ENCODE peak calls at places on chromosomes 4 and X, in ten cellular contexts. One of them, this sample, is unnamed.

GRCh38 chr4:18021470-18021719 is 160 bp downstream of the LCORL start:
- DNase-seq in fibroblast of lung: peak
- DNase-seq in PC-3: no peak
- DNase-seq in Panc1: no peak
- DNase-seq in BJ: no peak
- DNase-seq in AG10803: no peak
- DNase-seq in left ventricle myocardium inferior: no peak
- DNase-seq in fibroblast of villous mesenchyme: no peak
- DNase-seq in AG09309: no peak
- DNase-seq in A549: no peak
- DNase-seq in this sample: no peak

GRCh38 chr4:93776386-93777080 is 52.0 kb upstream of the ATOH1 start:
- DNase-seq in BJ: no peak
- DNase-seq in A549: peak
- DNase-seq in PC-3: peak
- DNase-seq in fibroblast of lung: peak
- DNase-seq in fibroblast of villous mesenchyme: peak
- DNase-seq in Panc1: no peak
- DNase-seq in left ventricle myocardium inferior: no peak
- DNase-seq in AG09309: no peak
- DNase-seq in AG10803: no peak
- DNase-seq in this sample: peak

GRCh38 chr4:138190452-138190858 is 51.7 kb downstream of the SLC7A11 start:
- DNase-seq in Panc1: no peak
- DNase-seq in PC-3: no peak
- DNase-seq in AG09309: no peak
- DNase-seq in AG10803: no peak
- DNase-seq in left ventricle myocardium inferior: no peak
- DNase-seq in fibroblast of lung: no peak
- DNase-seq in fibroblast of villous mesenchyme: no peak
- DNase-seq in BJ: no peak
- DNase-seq in A549: no peak
- DNase-seq in this sample: no peak

GRCh38 chrX:138775501-138775900 is 64.0 kb upstream of the FGF13 start:
- DNase-seq in BJ: no peak
- DNase-seq in Panc1: no peak
- DNase-seq in fibroblast of lung: peak
- DNase-seq in left ventricle myocardium inferior: no peak
- DNase-seq in AG09309: no peak
- DNase-seq in PC-3: peak
- DNase-seq in A549: peak
- DNase-seq in fibroblast of villous mesenchyme: peak
- DNase-seq in AG10803: peak
- DNase-seq in this sample: peak

GRCh38 chrX:20067709-20068315 is 48.9 kb downstream of the MAP7D2 start:
- DNase-seq in AG10803: peak
- DNase-seq in PC-3: peak
- DNase-seq in A549: peak
- DNase-seq in left ventricle myocardium inferior: peak
- DNase-seq in fibroblast of villous mesenchyme: peak
- DNase-seq in AG09309: peak
- DNase-seq in fibroblast of lung: peak
- DNase-seq in BJ: peak
- DNase-seq in Panc1: peak
- DNase-seq in this sample: peak

GRCh38 chr4:100098011-100098545 is 92.2 kb downstream of the DDIT4L start:
- DNase-seq in AG10803: no peak
- DNase-seq in Panc1: no peak
- DNase-seq in AG09309: no peak
- DNase-seq in fibroblast of lung: no peak
- DNase-seq in left ventricle myocardium inferior: no peak
- DNase-seq in fibroblast of villous mesenchyme: no peak
- DNase-seq in A549: no peak
- DNase-seq in PC-3: no peak
- DNase-seq in BJ: no peak
- DNase-seq in this sample: no peak

GRCh38 chrX:51461053-51462050 is 35.0 kb downstream of the NUDT11 start:
- DNase-seq in BJ: no peak
- DNase-seq in fibroblast of villous mesenchyme: peak
- DNase-seq in AG10803: peak
- DNase-seq in left ventricle myocardium inferior: no peak
- DNase-seq in AG09309: no peak
- DNase-seq in fibroblast of lung: peak
- DNase-seq in A549: peak
- DNase-seq in PC-3: peak
- DNase-seq in Panc1: peak
- DNase-seq in this sample: peak

GRCh38 chrX:49230500-49231232 is 2.5 kb downstream of the CACNA1F start:
- DNase-seq in left ventricle myocardium inferior: peak
- DNase-seq in A549: no peak
- DNase-seq in fibroblast of villous mesenchyme: no peak
- DNase-seq in Panc1: no peak
- DNase-seq in BJ: no peak
- DNase-seq in AG09309: no peak
- DNase-seq in fibroblast of lung: no peak
- DNase-seq in AG10803: no peak
- DNase-seq in PC-3: no peak
- DNase-seq in this sample: peak

GRCh38 chr4:91936301-91936700 is 367.5 kb upstream of the GRID2 start:
- DNase-seq in Panc1: no peak
- DNase-seq in A549: no peak
- DNase-seq in fibroblast of villous mesenchyme: peak
- DNase-seq in BJ: no peak
- DNase-seq in AG10803: no peak
- DNase-seq in fibroblast of lung: peak
- DNase-seq in left ventricle myocardium inferior: no peak
- DNase-seq in AG09309: no peak
- DNase-seq in PC-3: no peak
- DNase-seq in this sample: peak

GRCh38 chr4:169231647-169232262 is 39.0 kb downstream of the SH3RF1 start:
- DNase-seq in left ventricle myocardium inferior: no peak
- DNase-seq in Panc1: no peak
- DNase-seq in PC-3: peak
- DNase-seq in BJ: no peak
- DNase-seq in AG09309: no peak
- DNase-seq in A549: no peak
- DNase-seq in AG10803: no peak
- DNase-seq in fibroblast of villous mesenchyme: no peak
- DNase-seq in fibroblast of lung: peak
- DNase-seq in this sample: no peak

GRCh38 chrX:13692771-13693231 is 3.9 kb downstream of the RAB9A start:
- DNase-seq in AG09309: no peak
- DNase-seq in A549: no peak
- DNase-seq in BJ: no peak
- DNase-seq in PC-3: no peak
- DNase-seq in left ventricle myocardium inferior: no peak
- DNase-seq in fibroblast of lung: peak
- DNase-seq in fibroblast of villous mesenchyme: no peak
- DNase-seq in Panc1: no peak
- DNase-seq in AG10803: no peak
- DNase-seq in this sample: no peak

GRCh38 chr4:1082215-1083182 is 30.9 kb downstream of the RNF212 start:
- DNase-seq in AG10803: peak
- DNase-seq in A549: peak
- DNase-seq in fibroblast of lung: peak
- DNase-seq in BJ: no peak
- DNase-seq in left ventricle myocardium inferior: peak
- DNase-seq in AG09309: peak
- DNase-seq in Panc1: no peak
- DNase-seq in fibroblast of villous mesenchyme: peak
- DNase-seq in PC-3: peak
- DNase-seq in this sample: peak

GRCh38 chr4:40587826-40588225 is 41.8 kb downstream of the RBM47 start:
- DNase-seq in PC-3: peak
- DNase-seq in fibroblast of lung: peak
- DNase-seq in fibroblast of villous mesenchyme: peak
- DNase-seq in left ventricle myocardium inferior: no peak
- DNase-seq in A549: no peak
- DNase-seq in AG10803: peak
- DNase-seq in Panc1: no peak
- DNase-seq in BJ: peak
- DNase-seq in AG09309: peak
- DNase-seq in this sample: peak

GRCh38 chrX:10634681-10635161 is 14.3 kb upstream of the MID1 start:
- DNase-seq in AG09309: no peak
- DNase-seq in AG10803: peak
- DNase-seq in fibroblast of villous mesenchyme: peak
- DNase-seq in BJ: no peak
- DNase-seq in Panc1: no peak
- DNase-seq in fibroblast of lung: peak
- DNase-seq in PC-3: peak
- DNase-seq in left ventricle myocardium inferior: no peak
- DNase-seq in A549: peak
- DNase-seq in this sample: peak

GRCh38 chr4:107718351-107718965 is 1.6 kb downstream of the PAPSS1 start:
- DNase-seq in BJ: peak
- DNase-seq in AG09309: peak
- DNase-seq in Panc1: no peak
- DNase-seq in PC-3: peak
- DNase-seq in A549: no peak
- DNase-seq in left ventricle myocardium inferior: no peak
- DNase-seq in AG10803: peak
- DNase-seq in fibroblast of lung: peak
- DNase-seq in fibroblast of villous mesenchyme: peak
- DNase-seq in this sample: peak
- H3K4me3 ChIP-seq in BJ: peak
- H3K4me3 ChIP-seq in AG09309: peak
- H3K4me3 ChIP-seq in Panc1: peak
- H3K4me3 ChIP-seq in PC-3: peak
- H3K4me3 ChIP-seq in A549: peak
- H3K4me3 ChIP-seq in left ventricle myocardium inferior: peak
- H3K4me3 ChIP-seq in AG10803: peak
- H3K4me3 ChIP-seq in fibroblast of lung: peak
- H3K4me3 ChIP-seq in fibroblast of villous mesenchyme: peak
- H3K4me3 ChIP-seq in this sample: peak

DNA sequence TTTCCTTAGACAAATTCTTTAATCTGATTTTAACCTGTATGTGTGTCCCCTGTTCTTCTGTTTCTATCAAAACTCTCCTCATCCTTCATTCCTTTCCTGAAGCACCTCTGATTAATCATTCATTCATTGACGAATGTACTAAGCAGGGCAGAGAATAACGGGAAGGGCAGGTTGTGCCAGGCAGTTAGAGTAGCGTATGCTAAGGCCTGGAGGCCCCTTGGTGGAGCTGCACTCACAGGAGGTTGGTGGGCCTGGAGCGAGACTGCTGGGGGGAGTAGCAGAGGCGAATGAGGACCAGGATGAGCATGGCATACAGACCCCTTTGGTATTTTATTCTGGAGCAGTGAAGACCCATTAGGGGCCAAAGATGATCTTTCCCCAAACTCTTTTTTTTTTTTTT is 22.5 kb downstream of the PTTG2 start:
- DNase-seq in BJ: no peak
- DNase-seq in AG10803: no peak
- DNase-seq in AG09309: no peak
- DNase-seq in PC-3: no peak
- DNase-seq in fibroblast of lung: no peak
- DNase-seq in Panc1: no peak
- DNase-seq in A549: no peak
- DNase-seq in left ventricle myocardium inferior: no peak
- DNase-seq in fibroblast of villous mesenchyme: no peak
- DNase-seq in this sample: no peak
- TF ChIP-seq CTCF in BJ: no peak
- TF ChIP-seq CTCF in AG10803: no peak
- TF ChIP-seq CTCF in AG09309: no peak
- TF ChIP-seq CTCF in PC-3: no peak
- TF ChIP-seq CTCF in fibroblast of lung: no peak
- TF ChIP-seq CTCF in Panc1: no peak
- TF ChIP-seq CTCF in A549: no peak
- TF ChIP-seq CTCF in left ventricle myocardium inferior: no peak
- TF ChIP-seq CTCF in fibroblast of villous mesenchyme: no peak
- TF ChIP-seq CTCF in this sample: no peak

GRCh38 chr4:54386693-54387092 is 157.6 kb downstream of the PDGFRA start:
- DNase-seq in BJ: no peak
- DNase-seq in AG10803: no peak
- DNase-seq in A549: no peak
- DNase-seq in fibroblast of lung: no peak
- DNase-seq in Panc1: no peak
- DNase-seq in left ventricle myocardium inferior: no peak
- DNase-seq in AG09309: no peak
- DNase-seq in fibroblast of villous mesenchyme: no peak
- DNase-seq in PC-3: no peak
- DNase-seq in this sample: no peak

GRCh38 chr4:54384563-54384962 is 155.5 kb downstream of the PDGFRA start:
- DNase-seq in BJ: no peak
- DNase-seq in fibroblast of lung: peak
- DNase-seq in A549: peak
- DNase-seq in AG10803: peak
- DNase-seq in Panc1: no peak
- DNase-seq in left ventricle myocardium inferior: peak
- DNase-seq in fibroblast of villous mesenchyme: peak
- DNase-seq in AG09309: peak
- DNase-seq in PC-3: peak
- DNase-seq in this sample: peak

GRCh38 chr4:54386270-54386669 is 157.2 kb downstream of the PDGFRA start:
- DNase-seq in AG10803: no peak
- DNase-seq in fibroblast of lung: no peak
- DNase-seq in PC-3: no peak
- DNase-seq in A549: no peak
- DNase-seq in fibroblast of villous mesenchyme: no peak
- DNase-seq in BJ: no peak
- DNase-seq in Panc1: no peak
- DNase-seq in left ventricle myocardium inferior: no peak
- DNase-seq in AG09309: no peak
- DNase-seq in this sample: no peak

GRCh38 chr4:54382623-54383022 is 153.5 kb downstream of the PDGFRA start:
- DNase-seq in Panc1: no peak
- DNase-seq in left ventricle myocardium inferior: no peak
- DNase-seq in AG10803: no peak
- DNase-seq in AG09309: no peak
- DNase-seq in PC-3: no peak
- DNase-seq in BJ: no peak
- DNase-seq in A549: no peak
- DNase-seq in fibroblast of villous mesenchyme: no peak
- DNase-seq in fibroblast of lung: no peak
- DNase-seq in this sample: no peak

DNA sequence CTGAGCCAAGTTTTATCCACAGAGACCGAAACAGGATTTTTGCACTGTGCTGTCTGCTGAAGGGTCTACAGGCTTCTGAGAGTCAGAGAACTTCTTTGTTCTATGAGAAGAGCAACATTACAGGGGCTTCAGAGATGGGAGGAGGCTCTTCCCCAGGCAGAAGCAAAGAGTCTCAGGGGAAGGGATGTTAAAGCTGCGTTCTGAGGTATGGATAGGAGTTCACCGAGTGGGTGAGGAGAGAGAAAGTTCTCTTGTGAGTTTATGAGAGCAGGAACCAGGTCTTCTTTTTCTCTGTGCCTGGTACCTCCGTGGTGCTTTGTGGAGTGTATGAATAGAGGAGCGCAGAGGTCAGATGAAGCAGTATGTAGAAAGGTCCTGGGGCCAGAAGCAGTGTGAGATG is 155.1 kb downstream of the PDGFRA start:
- DNase-seq in BJ: no peak
- DNase-seq in left ventricle myocardium inferior: no peak
- DNase-seq in A549: no peak
- DNase-seq in AG10803: no peak
- DNase-seq in fibroblast of villous mesenchyme: no peak
- DNase-seq in fibroblast of lung: no peak
- DNase-seq in PC-3: no peak
- DNase-seq in Panc1: no peak
- DNase-seq in AG09309: no peak
- DNase-seq in this sample: no peak
- H3K4me3 ChIP-seq in BJ: no peak
- H3K4me3 ChIP-seq in left ventricle myocardium inferior: no peak
- H3K4me3 ChIP-seq in A549: no peak
- H3K4me3 ChIP-seq in AG10803: no peak
- H3K4me3 ChIP-seq in fibroblast of villous mesenchyme: no peak
- H3K4me3 ChIP-seq in fibroblast of lung: no peak
- H3K4me3 ChIP-seq in PC-3: no peak
- H3K4me3 ChIP-seq in Panc1: no peak
- H3K4me3 ChIP-seq in AG09309: no peak
- H3K4me3 ChIP-seq in this sample: no peak

GRCh38 chrX:24485323-24485722 is 20.2 kb downstream of the PDK3 start:
- DNase-seq in AG09309: no peak
- DNase-seq in fibroblast of villous mesenchyme: no peak
- DNase-seq in fibroblast of lung: no peak
- DNase-seq in Panc1: no peak
- DNase-seq in PC-3: no peak
- DNase-seq in A549: no peak
- DNase-seq in left ventricle myocardium inferior: no peak
- DNase-seq in BJ: no peak
- DNase-seq in AG10803: no peak
- DNase-seq in this sample: no peak
- TF ChIP-seq CTCF in AG09309: no peak
- TF ChIP-seq CTCF in fibroblast of villous mesenchyme: no peak
- TF ChIP-seq CTCF in fibroblast of lung: no peak
- TF ChIP-seq CTCF in Panc1: no peak
- TF ChIP-seq CTCF in PC-3: no peak
- TF ChIP-seq CTCF in A549: no peak
- TF ChIP-seq CTCF in left ventricle myocardium inferior: no peak
- TF ChIP-seq CTCF in BJ: no peak
- TF ChIP-seq CTCF in AG10803: no peak
- TF ChIP-seq CTCF in this sample: no peak

This sample was measured in foreskin fibroblast.